ENCODE peak calls at places on chromosome 3, in five cellular contexts. One of them, this sample, is unnamed.

GRCh38 chr3:68206524-68207117 is 552.2 kb upstream of the SUCLG2 start:
- DNase-seq in K562: no peak
- DNase-seq in GM12878: no peak
- DNase-seq in HepG2: no peak
- DNase-seq in GM12891: no peak
- DNase-seq in this sample: no peak

GRCh38 chr3:36494461-36495109 is 114.3 kb downstream of the STAC start:
- DNase-seq in K562: no peak
- DNase-seq in HepG2: no peak
- DNase-seq in GM12891: no peak
- DNase-seq in GM12878: no peak
- DNase-seq in this sample: no peak

GRCh38 chr3:48088056-48088748 is 72.0 kb upstream of the MAP4 start:
- DNase-seq in GM12891: no peak
- DNase-seq in HepG2: no peak
- DNase-seq in GM12878: no peak
- DNase-seq in K562: peak; percentile 73
- DNase-seq in this sample: no peak

GRCh38 chr3:144801890-144802289 is 830.3 kb downstream of the DIPK2A start:
- DNase-seq in K562: no peak
- DNase-seq in GM12891: no peak
- DNase-seq in HepG2: no peak
- DNase-seq in GM12878: no peak
- DNase-seq in this sample: no peak

GRCh38 chr3:193903976-193904375 is 232.0 kb upstream of the HES1 start:
- DNase-seq in K562: no peak
- DNase-seq in GM12878: no peak
- DNase-seq in GM12891: no peak
- DNase-seq in HepG2: no peak
- DNase-seq in this sample: no peak

GRCh38 chr3:134328147-134328591 is 46.1 kb downstream of the AMOTL2 start:
- DNase-seq in HepG2: no peak
- DNase-seq in K562: no peak
- DNase-seq in GM12878: no peak
- DNase-seq in GM12891: no peak
- DNase-seq in this sample: no peak

GRCh38 chr3:127747066-127747465 is 74.3 kb downstream of the ABTB1 start:
- DNase-seq in GM12891: no peak
- DNase-seq in GM12878: no peak
- DNase-seq in HepG2: no peak
- DNase-seq in K562: no peak
- DNase-seq in this sample: no peak

GRCh38 chr3:110067527-110067926 is 730.2 kb upstream of the DPPA4 start:
- DNase-seq in K562: no peak
- DNase-seq in GM12878: no peak
- DNase-seq in GM12891: no peak
- DNase-seq in HepG2: no peak
- DNase-seq in this sample: no peak

GRCh38 chr3:69579527-69580165 is 159.6 kb upstream of the MITF start:
- DNase-seq in GM12878: no peak
- DNase-seq in K562: no peak
- DNase-seq in HepG2: no peak
- DNase-seq in GM12891: no peak
- DNase-seq in this sample: no peak

GRCh38 chr3:71589132-71589531 is 5.6 kb upstream of the FOXP1 start:
- DNase-seq in GM12878: no peak
- DNase-seq in HepG2: no peak
- DNase-seq in GM12891: no peak
- DNase-seq in K562: no peak
- DNase-seq in this sample: no peak

GRCh38 chr3:66609660-66610547 is 109.1 kb upstream of the LRIG1 start:
- DNase-seq in GM12891: no peak
- DNase-seq in HepG2: no peak
- DNase-seq in K562: no peak
- DNase-seq in GM12878: no peak
- DNase-seq in this sample: no peak

GRCh38 chr3:33787328-33788009 is 11.0 kb upstream of the PDCD6IP start:
- DNase-seq in GM12891: peak; percentile 15
- DNase-seq in K562: peak; percentile 88
- DNase-seq in HepG2: peak; percentile 65
- DNase-seq in GM12878: no peak
- DNase-seq in this sample: peak; percentile 21

GRCh38 chr3:29144807-29145206 is 136.1 kb upstream of the RBMS3 start:
- DNase-seq in GM12891: no peak
- DNase-seq in GM12878: no peak
- DNase-seq in K562: no peak
- DNase-seq in HepG2: no peak
- DNase-seq in this sample: no peak

GRCh38 chr3:50251220-50251619 is 15.2 kb downstream of the GNAI2 start:
- DNase-seq in GM12878: no peak
- DNase-seq in HepG2: no peak
- DNase-seq in K562: peak; percentile 46
- DNase-seq in GM12891: no peak
- DNase-seq in this sample: no peak

GRCh38 chr3:57986261-57986660 is 22.0 kb upstream of the FLNB start:
- DNase-seq in GM12878: no peak
- DNase-seq in HepG2: no peak
- DNase-seq in GM12891: no peak
- DNase-seq in K562: no peak
- DNase-seq in this sample: no peak

GRCh38 chr3:188700497-188700896 is 471.3 kb upstream of the TPRG1 start:
- DNase-seq in GM12891: no peak
- DNase-seq in GM12878: no peak
- DNase-seq in K562: no peak
- DNase-seq in HepG2: no peak
- DNase-seq in this sample: no peak
- TF ChIP-seq POLR2AphosphoS5 in GM12891: no peak
- TF ChIP-seq POLR2AphosphoS5 in GM12878: no peak
- TF ChIP-seq POLR2AphosphoS5 in K562: no peak
- TF ChIP-seq POLR2AphosphoS5 in HepG2: no peak
- TF ChIP-seq POLR2AphosphoS5 in this sample: no peak

GRCh38 chr3:24139463-24140412 is 194.7 kb downstream of the NR1D2 start:
- DNase-seq in HepG2: no peak
- DNase-seq in GM12891: no peak
- DNase-seq in K562: no peak
- DNase-seq in GM12878: no peak
- DNase-seq in this sample: no peak

GRCh38 chr3:24138876-24139256 is 193.8 kb downstream of the NR1D2 start:
- DNase-seq in GM12891: no peak
- DNase-seq in GM12878: no peak
- DNase-seq in HepG2: no peak
- DNase-seq in K562: no peak
- DNase-seq in this sample: no peak

GRCh38 chr3:24137354-24137753 is 192.3 kb downstream of the NR1D2 start:
- DNase-seq in HepG2: no peak
- DNase-seq in GM12878: no peak
- DNase-seq in K562: no peak
- DNase-seq in GM12891: no peak
- DNase-seq in this sample: no peak

GRCh38 chr3:24136624-24137310 is 191.7 kb downstream of the NR1D2 start:
- DNase-seq in GM12878: no peak
- DNase-seq in HepG2: no peak
- DNase-seq in K562: no peak
- DNase-seq in GM12891: no peak
- DNase-seq in this sample: no peak

DNA sequence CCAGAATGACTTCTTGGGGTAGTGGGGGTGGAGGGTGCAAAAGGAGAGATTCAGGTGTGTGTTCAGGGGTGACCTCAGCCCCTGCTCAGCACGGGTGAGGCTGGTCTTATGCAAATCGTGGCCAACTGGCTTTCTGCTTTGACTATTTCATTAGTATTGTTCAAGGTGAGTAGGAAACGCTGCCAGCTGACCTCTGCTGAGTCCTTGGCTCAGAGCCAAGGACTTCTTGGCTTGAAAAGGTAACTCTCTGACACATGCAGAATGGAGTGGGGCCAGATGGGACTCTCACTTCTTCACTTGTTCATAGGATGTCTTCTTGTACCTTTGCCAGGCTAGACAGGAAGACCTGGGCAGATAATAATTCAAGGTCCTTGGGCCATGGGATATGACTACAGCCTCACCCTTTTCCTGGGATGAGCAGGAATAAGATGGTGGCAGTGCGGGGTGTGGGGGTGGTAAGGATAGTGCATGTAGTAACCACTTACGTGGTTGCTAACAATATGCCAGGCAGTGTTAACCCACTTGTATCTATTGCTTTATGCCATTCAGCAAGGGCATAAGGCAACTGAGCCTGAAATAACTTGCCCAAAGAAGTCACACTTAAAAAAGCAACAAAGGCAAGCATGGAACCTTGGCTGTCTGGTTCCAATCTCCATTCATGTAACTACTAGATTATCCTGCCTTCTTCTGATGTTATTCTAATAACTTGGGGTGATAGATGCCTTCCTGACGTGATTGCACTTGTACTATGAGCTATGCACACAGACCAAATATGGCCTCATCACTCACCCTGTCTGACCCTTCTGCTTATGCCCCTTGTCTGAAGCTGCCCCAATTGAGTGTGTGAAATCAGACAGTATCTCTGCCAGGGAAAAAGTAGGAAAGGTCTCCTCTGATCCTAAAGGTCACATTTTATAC is 193.1 kb downstream of the NR1D2 start:
- DNase-seq in GM12878: no peak
- DNase-seq in K562: peak; percentile 21
- DNase-seq in HepG2: no peak
- DNase-seq in GM12891: no peak
- DNase-seq in this sample: no peak
- TF ChIP-seq TAF1 in GM12878: no peak
- TF ChIP-seq TAF1 in K562: no peak
- TF ChIP-seq TAF1 in HepG2: no peak
- TF ChIP-seq TAF1 in GM12891: no peak
- TF ChIP-seq TAF1 in this sample: no peak

DNA sequence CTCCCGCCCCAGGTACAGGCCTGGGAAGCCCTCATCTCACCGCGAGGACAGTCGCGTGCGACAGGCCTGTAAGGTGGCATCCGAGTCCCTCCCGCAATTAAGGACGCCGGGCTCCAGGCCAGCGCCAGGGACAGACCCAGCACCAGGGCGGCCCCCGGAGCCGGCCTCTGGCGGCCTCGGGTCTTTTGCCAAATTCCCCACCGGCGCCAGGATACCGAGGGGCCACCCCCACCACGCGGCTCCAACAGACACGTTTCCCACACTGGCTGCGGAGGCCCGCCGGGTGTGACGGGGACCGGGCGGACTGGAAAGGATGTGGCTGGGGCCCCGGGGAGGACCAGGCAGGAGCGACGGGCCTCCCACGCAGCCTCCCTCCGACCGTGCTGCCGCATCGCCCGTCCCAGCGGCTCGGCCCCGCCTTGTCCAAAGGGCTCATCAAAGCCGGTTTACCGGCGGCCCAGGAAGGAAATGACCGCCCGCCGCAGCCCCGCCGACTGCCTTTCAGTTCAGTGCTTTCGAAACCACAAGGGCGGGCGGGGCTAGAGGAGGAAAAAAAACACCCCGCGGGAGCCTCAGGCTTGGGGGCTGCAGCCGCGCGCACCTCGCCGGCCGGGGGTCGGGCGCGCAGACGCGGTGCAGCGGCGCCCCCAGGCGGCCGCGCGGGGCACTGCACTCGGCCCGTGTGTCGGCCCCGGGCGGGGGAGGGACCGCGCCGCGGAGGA is 11.2 kb downstream of the XXYLT1 start:
- DNase-seq in K562: peak; percentile 91
- DNase-seq in HepG2: peak; percentile 92
- DNase-seq in GM12878: peak; percentile 69
- DNase-seq in GM12891: peak; percentile 97
- DNase-seq in this sample: peak; percentile 97
- TF ChIP-seq POLR2A in K562: no peak
- TF ChIP-seq POLR2A in HepG2: no peak
- TF ChIP-seq POLR2A in GM12878: peak; percentile 85
- TF ChIP-seq POLR2A in GM12891: peak; percentile 59
- TF ChIP-seq POLR2A in this sample: peak; percentile 66

DNA sequence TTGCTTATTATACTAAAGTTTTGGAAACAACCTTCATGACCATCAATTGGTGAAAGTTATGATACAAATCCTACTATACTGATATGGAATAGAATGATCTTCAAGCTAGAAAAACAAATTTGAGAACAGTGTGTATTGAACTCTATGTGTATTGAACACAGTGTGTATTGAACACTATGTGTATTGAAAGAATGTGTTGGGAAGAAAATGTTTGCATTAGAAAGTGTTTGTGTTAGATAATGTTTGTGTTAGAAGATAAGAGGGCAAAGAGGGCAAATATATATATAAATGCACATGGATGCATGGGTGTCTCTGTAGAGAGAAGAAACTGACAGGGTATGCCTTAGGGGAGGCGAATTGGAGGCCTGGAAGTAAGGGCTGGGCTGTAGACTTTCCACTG is 42.4 kb downstream of the PCCB start:
- DNase-seq in K562: no peak
- DNase-seq in GM12878: no peak
- DNase-seq in GM12891: no peak
- DNase-seq in HepG2: peak; percentile 10
- DNase-seq in this sample: no peak
- TF ChIP-seq POLR2AphosphoS5 in K562: no peak
- TF ChIP-seq POLR2AphosphoS5 in GM12878: no peak
- TF ChIP-seq POLR2AphosphoS5 in GM12891: no peak
- TF ChIP-seq POLR2AphosphoS5 in HepG2: no peak
- TF ChIP-seq POLR2AphosphoS5 in this sample: no peak

DNA sequence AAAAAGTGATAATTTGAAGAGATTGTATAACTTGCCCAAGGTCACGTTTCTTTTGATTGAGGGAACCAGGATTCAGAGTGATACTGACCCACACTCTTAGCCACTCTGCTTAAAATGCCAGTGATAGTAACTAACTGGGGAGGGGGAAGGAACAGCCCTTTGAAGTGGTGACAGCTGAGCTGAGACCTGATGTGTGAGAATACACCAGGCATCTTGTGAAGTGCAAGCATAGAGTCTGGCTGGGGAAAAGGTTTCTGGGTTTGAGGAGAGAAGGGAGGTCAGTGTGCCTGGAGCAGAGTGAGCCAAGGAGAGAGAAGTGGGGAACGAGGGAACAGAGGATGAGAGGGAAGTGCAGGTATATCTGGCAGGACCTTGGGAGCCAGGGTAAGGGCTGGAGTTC is 35.4 kb upstream of the SCAANT1 start:
- DNase-seq in GM12878: no peak
- DNase-seq in GM12891: no peak
- DNase-seq in K562: no peak
- DNase-seq in HepG2: no peak
- DNase-seq in this sample: no peak
- TF ChIP-seq TAF1 in GM12878: no peak
- TF ChIP-seq TAF1 in GM12891: no peak
- TF ChIP-seq TAF1 in K562: no peak
- TF ChIP-seq TAF1 in HepG2: no peak
- TF ChIP-seq TAF1 in this sample: no peak

GRCh38 chr3:101676219-101676764 is 640 bp downstream of the ZBTB11 start:
- DNase-seq in GM12891: peak; percentile 86
- DNase-seq in GM12878: peak; percentile 66
- DNase-seq in K562: peak; percentile 93
- DNase-seq in HepG2: peak; percentile 87
- DNase-seq in this sample: peak; percentile 86
- TF ChIP-seq POLR2A in GM12891: peak; percentile 61
- TF ChIP-seq POLR2A in GM12878: peak; percentile 74
- TF ChIP-seq POLR2A in K562: no peak
- TF ChIP-seq POLR2A in HepG2: peak; percentile 69
- TF ChIP-seq POLR2A in this sample: peak; percentile 75

GRCh38 chr3:182792901-182793662 is at the start of gene ATP11B:
- DNase-seq in K562: peak; percentile 92
- DNase-seq in GM12878: no peak
- DNase-seq in HepG2: peak; percentile 32
- DNase-seq in GM12891: peak; percentile 69
- DNase-seq in this sample: peak; percentile 77
- TF ChIP-seq POLR2AphosphoS5 in K562: peak; percentile 81
- TF ChIP-seq POLR2AphosphoS5 in GM12878: peak; percentile 87
- TF ChIP-seq POLR2AphosphoS5 in HepG2: peak; percentile 88
- TF ChIP-seq POLR2AphosphoS5 in GM12891: peak; percentile 78
- TF ChIP-seq POLR2AphosphoS5 in this sample: peak; percentile 82

This sample was measured in GM12892.